ENCODE peak calls at places on chromosomes 11 and 22, in seven cellular contexts. W, G, C, U, K, J and L are unnamed samples.

GRCh38 chr11:75549370-75549958 is 12.6 kb upstream of the SERPINH1 start:
- DNase-seq in W (no peak), G (no peak), C (no peak), U (no peak), K (no peak), J (no peak), L (no peak)

GRCh38 chr11:12724301-12725046 is 50.3 kb downstream of the TEAD1 start:
- DNase-seq in W (peak; percentile 92), G (peak; percentile 96), C (no peak), U (peak; percentile 83), K (no peak), J (peak; percentile 94), L (peak; percentile 96)

GRCh38 chr11:118437046-118437735 is 899 bp downstream of the KMT2A start:
- DNase-seq in W (peak; percentile 59), G (peak; percentile 9), C (peak; percentile 30), U (no peak), K (peak; percentile 13), J (peak; percentile 64), L (peak; percentile 42)

GRCh38 chr11:134074346-134074745 is 5.5 kb downstream of the JAM3 start:
- DNase-seq in W (no peak), G (no peak), C (no peak), U (peak; percentile 51), K (no peak), J (no peak), L (no peak)

GRCh38 chr22:19350947-19351346 is 59.4 kb upstream of the CLTCL1 start:
- DNase-seq in W (no peak), G (no peak), C (no peak), U (no peak), K (no peak), J (no peak), L (no peak)

GRCh38 chr22:22037740-22038139 is 55.2 kb upstream of the TOP3B start:
- DNase-seq in W (no peak), G (no peak), C (no peak), U (peak; percentile 31), K (no peak), J (no peak), L (no peak)

GRCh38 chr11:113176561-113176960 is 137.8 kb upstream of the TTC12 start:
- DNase-seq in W (no peak), G (no peak), C (no peak), U (peak; percentile 57), K (no peak), J (no peak), L (no peak)

GRCh38 chr22:35684270-35684700 is 33.4 kb upstream of the APOL5 start:
- DNase-seq in W (no peak), G (no peak), C (no peak), U (peak; percentile 29), K (no peak), J (peak; percentile 30), L (no peak)

GRCh38 chr11:128892866-128893565 is 1.9 kb downstream of the KCNJ5 start:
- DNase-seq in W (peak; percentile 18), G (no peak), C (no peak), U (no peak), K (no peak), J (no peak), L (no peak)

GRCh38 chr11:71418643-71419042 is 29.6 kb downstream of the DHCR7 start:
- DNase-seq in W (no peak), G (no peak), C (no peak), U (no peak), K (no peak), J (no peak), L (no peak)

GRCh38 chr22:47048123-47049077 is 285.9 kb downstream of the TBC1D22A start:
- DNase-seq in W (no peak), G (no peak), C (no peak), U (no peak), K (no peak), J (no peak), L (peak; percentile 15)

GRCh38 chr11:22521226-22521625 is 104.4 kb downstream of the FANCF start:
- DNase-seq in W (peak; percentile 85), G (no peak), C (no peak), U (peak; percentile 76), K (no peak), J (no peak), L (peak; percentile 15)

GRCh38 chr22:29230916-29231875 is 25.5 kb downstream of the EMID1 start:
- DNase-seq in W (no peak), G (no peak), C (no peak), U (no peak), K (no peak), J (no peak), L (no peak)

GRCh38 chr11:19241260-19242183 is 777 bp upstream of the E2F8 start:
- DNase-seq in W (no peak), G (no peak), C (no peak), U (no peak), K (no peak), J (peak; percentile 80), L (no peak)

GRCh38 chr11:17472467-17472866 is 4.2 kb downstream of the ABCC8 start:
- DNase-seq in W (no peak), G (no peak), C (no peak), U (no peak), K (no peak), J (no peak), L (no peak)

GRCh38 chr11:121304750-121305149 is 12.2 kb downstream of the SC5D start:
- DNase-seq in W (no peak), G (no peak), C (no peak), U (no peak), K (no peak), J (no peak), L (no peak)

GRCh38 chr22:30116362-30117117 is 36.3 kb downstream of the HORMAD2 start:
- DNase-seq in W (peak; percentile 76), G (no peak), C (no peak), U (peak; percentile 66), K (no peak), J (no peak), L (peak; percentile 59)

GRCh38 chr22:36467946-36468345 is 13.5 kb downstream of the TXN2 start:
- DNase-seq in W (peak; percentile 91), G (no peak), C (no peak), U (peak; percentile 96), K (no peak), J (no peak), L (no peak)

GRCh38 chr11:9861860-9862725 is 198.2 kb downstream of the SWAP70 start:
- DNase-seq in W (peak; percentile 60), G (peak; percentile 73), C (peak; percentile 9), U (peak; percentile 72), K (no peak), J (peak; percentile 66), L (peak; percentile 75)

GRCh38 chr11:120168108-120168959 is 30.4 kb upstream of the TRIM29 start:
- DNase-seq in W (no peak), G (no peak), C (no peak), U (no peak), K (no peak), J (no peak), L (peak; percentile 15)

GRCh38 chr11:12109591-12110196 is 696 bp upstream of the MICAL2 start:
- DNase-seq in W (peak; percentile 83), G (no peak), C (no peak), U (no peak), K (no peak), J (no peak), L (peak; percentile 56)

GRCh38 chr11:7540830-7541555 is 27.2 kb downstream of the PPFIBP2 start:
- DNase-seq in W (no peak), G (no peak), C (no peak), U (no peak), K (no peak), J (no peak), L (no peak)

GRCh38 chr22:39504071-39504470 is 2.0 kb downstream of the MIEF1 start:
- DNase-seq in W (no peak), G (no peak), C (no peak), U (no peak), K (no peak), J (no peak), L (no peak)

GRCh38 chr11:11178671-11179070 is 174.4 kb downstream of the CSNK2A3 start:
- DNase-seq in W (peak; percentile 18), G (no peak), C (no peak), U (no peak), K (no peak), J (no peak), L (no peak)

GRCh38 chr11:33444835-33445594 is 187.8 kb downstream of the HIPK3 start:
- DNase-seq in W (no peak), G (no peak), C (no peak), U (peak; percentile 53), K (no peak), J (no peak), L (no peak)

GRCh38 chr11:41286751-41287150 is 172.7 kb downstream of the LRRC4C start:
- DNase-seq in W (no peak), G (no peak), C (no peak), U (no peak), K (no peak), J (no peak), L (no peak)

GRCh38 chr11:123338266-123338800 is 91.7 kb upstream of the GRAMD1B start:
- DNase-seq in W (no peak), G (no peak), C (no peak), U (no peak), K (no peak), J (no peak), L (no peak)

GRCh38 chr22:47191630-47192105 is 429.2 kb downstream of the TBC1D22A start:
- DNase-seq in W (no peak), G (no peak), C (no peak), U (no peak), K (no peak), J (no peak), L (no peak)

GRCh38 chr11:34501500-34501899 is 12.1 kb downstream of the ELF5 start:
- DNase-seq in W (peak; percentile 59), G (no peak), C (no peak), U (peak; percentile 64), K (no peak), J (no peak), L (no peak)

GRCh38 chr22:43923631-43924548 is at the start of gene PNPLA3:
- DNase-seq in W (peak; percentile 80), G (peak; percentile 80), C (peak; percentile 54), U (peak; percentile 58), K (peak; percentile 65), J (peak; percentile 93), L (peak; percentile 87)

GRCh38 chr11:112555491-112556364 is 295.1 kb upstream of the PLET1 start:
- DNase-seq in W (peak; percentile 9), G (no peak), C (peak; percentile 59), U (peak; percentile 50), K (peak; percentile 59), J (peak; percentile 59), L (peak; percentile 57)

GRCh38 chr11:66987158-66987620 is 12.1 kb downstream of the C11orf86 start:
- DNase-seq in W (no peak), G (no peak), C (no peak), U (no peak), K (no peak), J (no peak), L (no peak)